ENCODE peak calls at places on chromosomes 2 and 18, in four cellular contexts. One of them, this sample, is unnamed.

GRCh38 chr2:215140166-215140707 is 1.8 kb upstream of the ABCA12 start:
- DNase-seq in HepG2: no peak
- DNase-seq in GM12878: no peak
- DNase-seq in K562: no peak
- DNase-seq in this sample: no peak

GRCh38 chr2:217248312-217248935 is 388.6 kb upstream of the TNP1 start:
- DNase-seq in K562: peak; percentile 10
- DNase-seq in HepG2: no peak
- DNase-seq in GM12878: peak; percentile 7
- DNase-seq in this sample: peak; percentile 14

GRCh38 chr18:44946529-44947113 is 265.9 kb downstream of the SETBP1 start:
- DNase-seq in HepG2: no peak
- DNase-seq in GM12878: no peak
- DNase-seq in K562: no peak
- DNase-seq in this sample: no peak

GRCh38 chr18:9290171-9290570 is 44.4 kb upstream of the TWSG1 start:
- DNase-seq in GM12878: no peak
- DNase-seq in K562: no peak
- DNase-seq in HepG2: no peak
- DNase-seq in this sample: no peak

GRCh38 chr2:17506736-17507616 is 11.3 kb downstream of the RAD51AP2 start:
- DNase-seq in K562: peak; percentile 41
- DNase-seq in GM12878: no peak
- DNase-seq in HepG2: no peak
- DNase-seq in this sample: no peak

GRCh38 chr2:3290655-3291054 is 87.0 kb downstream of the EIPR1 start:
- DNase-seq in HepG2: no peak
- DNase-seq in K562: no peak
- DNase-seq in GM12878: no peak
- DNase-seq in this sample: no peak

GRCh38 chr2:200484934-200485333 is 24.9 kb downstream of the KCTD18 start:
- DNase-seq in GM12878: no peak
- DNase-seq in HepG2: no peak
- DNase-seq in K562: no peak
- DNase-seq in this sample: no peak

GRCh38 chr2:86015699-86016098 is 90.0 kb downstream of the POLR1A start:
- DNase-seq in HepG2: no peak
- DNase-seq in K562: no peak
- DNase-seq in GM12878: no peak
- DNase-seq in this sample: no peak

GRCh38 chr18:37519506-37520135 is 46.0 kb downstream of the CELF4 start:
- DNase-seq in K562: no peak
- DNase-seq in HepG2: no peak
- DNase-seq in GM12878: no peak
- DNase-seq in this sample: no peak

GRCh38 chr2:82395531-82395930 is 2063.5 kb downstream of the SUCLG1 start:
- DNase-seq in HepG2: no peak
- DNase-seq in K562: peak; percentile 5
- DNase-seq in GM12878: no peak
- DNase-seq in this sample: no peak

GRCh38 chr18:37464287-37464686 is 101.3 kb downstream of the CELF4 start:
- DNase-seq in GM12878: no peak
- DNase-seq in HepG2: no peak
- DNase-seq in K562: no peak
- DNase-seq in this sample: no peak

GRCh38 chr2:129297430-129297829 is 682.0 kb upstream of the RAB6C start:
- DNase-seq in K562: peak; percentile 11
- DNase-seq in GM12878: no peak
- DNase-seq in HepG2: no peak
- DNase-seq in this sample: peak; percentile 63

GRCh38 chr2:185291035-185291647 is 447.5 kb upstream of the FSIP2 start:
- DNase-seq in GM12878: no peak
- DNase-seq in HepG2: peak; percentile 64
- DNase-seq in K562: peak; percentile 25
- DNase-seq in this sample: peak; percentile 81

GRCh38 chr2:62410015-62410453 is 96.0 kb downstream of the TMEM17 start:
- DNase-seq in K562: peak; percentile 29
- DNase-seq in HepG2: no peak
- DNase-seq in GM12878: no peak
- DNase-seq in this sample: no peak

GRCh38 chr18:45628979-45629958 is 14.0 kb downstream of the SLC14A2 start:
- DNase-seq in K562: no peak
- DNase-seq in GM12878: no peak
- DNase-seq in HepG2: no peak
- DNase-seq in this sample: no peak

GRCh38 chr2:127651987-127652550 is 6.1 kb downstream of the GPR17 start:
- DNase-seq in HepG2: no peak
- DNase-seq in GM12878: no peak
- DNase-seq in K562: no peak
- DNase-seq in this sample: no peak

GRCh38 chr2:238834982-238835381 is 12.9 kb upstream of the TWIST2 start:
- DNase-seq in HepG2: no peak
- DNase-seq in K562: no peak
- DNase-seq in GM12878: no peak
- DNase-seq in this sample: no peak

GRCh38 chr2:149908731-149909690 is 321.4 kb upstream of the MMADHC start:
- DNase-seq in GM12878: no peak
- DNase-seq in HepG2: no peak
- DNase-seq in K562: no peak
- DNase-seq in this sample: no peak
- TF ChIP-seq ATF3 in GM12878: no peak
- TF ChIP-seq ATF3 in HepG2: no peak
- TF ChIP-seq ATF3 in K562: no peak
- TF ChIP-seq ATF3 in this sample: no peak

DNA sequence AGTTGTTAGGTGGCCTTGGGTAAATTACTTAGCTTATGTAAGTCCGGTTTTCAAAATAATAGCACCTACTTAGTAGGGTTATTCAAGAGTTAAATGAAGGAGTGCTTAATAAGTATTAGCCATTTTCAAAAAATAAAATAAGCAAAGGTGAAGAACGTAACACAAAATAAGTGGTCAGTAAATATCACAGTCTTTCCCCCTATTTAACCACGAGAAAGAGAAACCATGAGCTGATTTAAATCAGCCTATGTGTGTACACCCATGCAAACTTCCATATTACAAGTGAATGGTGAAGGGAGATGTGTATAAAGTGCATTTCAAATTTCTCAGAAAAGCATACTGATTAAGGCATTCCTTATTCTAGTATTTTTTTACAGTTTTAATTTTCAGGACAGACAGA is 2.2 kb downstream of the WIPF1 start:
- DNase-seq in K562: no peak
- DNase-seq in GM12878: no peak
- DNase-seq in HepG2: no peak
- DNase-seq in this sample: no peak
- TF ChIP-seq ESRRA in K562: no peak
- TF ChIP-seq ESRRA in GM12878: no peak
- TF ChIP-seq ESRRA in HepG2: no peak
- TF ChIP-seq ESRRA in this sample: no peak

GRCh38 chr2:167292430-167293171 is 404.3 kb downstream of the XIRP2 start:
- DNase-seq in GM12878: no peak
- DNase-seq in K562: peak; percentile 58
- DNase-seq in HepG2: peak; percentile 64
- DNase-seq in this sample: peak; percentile 95
- TF ChIP-seq CREM in GM12878: no peak
- TF ChIP-seq CREM in K562: no peak
- TF ChIP-seq CREM in HepG2: no peak
- TF ChIP-seq CREM in this sample: peak; percentile 24

GRCh38 chr18:48918660-48919415 is 31.9 kb downstream of the SMAD7 start:
- DNase-seq in HepG2: no peak
- DNase-seq in K562: no peak
- DNase-seq in GM12878: no peak
- DNase-seq in this sample: peak; percentile 1

GRCh38 chr18:48918156-48918555 is 32.6 kb downstream of the SMAD7 start:
- DNase-seq in K562: no peak
- DNase-seq in GM12878: no peak
- DNase-seq in HepG2: no peak
- DNase-seq in this sample: peak; percentile 6

GRCh38 chr18:48919547-48919946 is 31.2 kb downstream of the SMAD7 start:
- DNase-seq in GM12878: no peak
- DNase-seq in HepG2: no peak
- DNase-seq in K562: no peak
- DNase-seq in this sample: no peak

GRCh38 chr18:48915621-48916425 is 34.9 kb downstream of the SMAD7 start:
- DNase-seq in K562: no peak
- DNase-seq in GM12878: no peak
- DNase-seq in HepG2: no peak
- DNase-seq in this sample: no peak

GRCh38 chr18:48917579-48918101 is 33.1 kb downstream of the SMAD7 start:
- DNase-seq in HepG2: no peak
- DNase-seq in K562: no peak
- DNase-seq in GM12878: no peak
- DNase-seq in this sample: peak; percentile 10
- TF ChIP-seq ATF3 in HepG2: no peak
- TF ChIP-seq ATF3 in K562: no peak
- TF ChIP-seq ATF3 in GM12878: no peak
- TF ChIP-seq ATF3 in this sample: no peak

DNA sequence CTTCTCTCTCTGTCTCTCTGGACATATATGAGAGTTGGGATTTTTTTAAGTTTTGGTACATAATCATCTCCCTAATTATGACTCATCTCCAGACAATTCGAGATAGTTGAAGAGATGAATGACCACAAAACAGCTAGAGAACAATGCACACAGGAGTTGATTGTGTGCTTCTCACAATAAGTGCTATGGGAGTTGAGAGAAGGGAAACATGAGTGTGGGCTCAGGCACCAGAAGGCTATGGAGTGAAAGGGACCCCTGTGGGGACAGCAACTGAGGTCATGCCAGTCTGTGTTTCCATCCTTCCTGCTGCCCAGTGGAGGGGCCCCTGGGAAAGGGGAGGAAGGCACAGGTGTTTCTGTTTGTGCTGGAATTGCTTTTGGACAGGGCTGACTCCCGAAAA is 6.5 kb upstream of the YWHAQ start:
- DNase-seq in GM12878: no peak
- DNase-seq in K562: no peak
- DNase-seq in HepG2: peak; percentile 62
- DNase-seq in this sample: no peak
- TF ChIP-seq ESRRA in GM12878: no peak
- TF ChIP-seq ESRRA in K562: no peak
- TF ChIP-seq ESRRA in HepG2: no peak
- TF ChIP-seq ESRRA in this sample: no peak

GRCh38 chr2:148132400-148132799 is 111.5 kb downstream of the MBD5 start:
- DNase-seq in K562: no peak
- DNase-seq in GM12878: no peak
- DNase-seq in HepG2: no peak
- DNase-seq in this sample: no peak

GRCh38 chr2:148135705-148136104 is 114.8 kb downstream of the MBD5 start:
- DNase-seq in K562: no peak
- DNase-seq in HepG2: no peak
- DNase-seq in GM12878: no peak
- DNase-seq in this sample: no peak

GRCh38 chr2:148136441-148136840 is 115.5 kb downstream of the MBD5 start:
- DNase-seq in GM12878: no peak
- DNase-seq in K562: no peak
- DNase-seq in HepG2: no peak
- DNase-seq in this sample: no peak

GRCh38 chr2:148130571-148130970 is 109.7 kb downstream of the MBD5 start:
- DNase-seq in GM12878: no peak
- DNase-seq in HepG2: peak; percentile 34
- DNase-seq in K562: no peak
- DNase-seq in this sample: no peak
- TF ChIP-seq CREM in GM12878: no peak
- TF ChIP-seq CREM in HepG2: no peak
- TF ChIP-seq CREM in K562: no peak
- TF ChIP-seq CREM in this sample: no peak

GRCh38 chr18:62979900-62980299 is 264.6 kb downstream of the PHLPP1 start:
- DNase-seq in K562: no peak
- DNase-seq in GM12878: no peak
- DNase-seq in HepG2: no peak
- DNase-seq in this sample: no peak
- TF ChIP-seq ATF3 in K562: no peak
- TF ChIP-seq ATF3 in GM12878: no peak
- TF ChIP-seq ATF3 in HepG2: no peak
- TF ChIP-seq ATF3 in this sample: no peak

GRCh38 chr2:158998486-158999248 is 30.2 kb downstream of the TANC1 start:
- DNase-seq in HepG2: peak; percentile 86
- DNase-seq in GM12878: no peak
- DNase-seq in K562: no peak
- DNase-seq in this sample: no peak
- TF ChIP-seq ESRRA in HepG2: no peak
- TF ChIP-seq ESRRA in GM12878: no peak
- TF ChIP-seq ESRRA in K562: no peak
- TF ChIP-seq ESRRA in this sample: no peak

DNA sequence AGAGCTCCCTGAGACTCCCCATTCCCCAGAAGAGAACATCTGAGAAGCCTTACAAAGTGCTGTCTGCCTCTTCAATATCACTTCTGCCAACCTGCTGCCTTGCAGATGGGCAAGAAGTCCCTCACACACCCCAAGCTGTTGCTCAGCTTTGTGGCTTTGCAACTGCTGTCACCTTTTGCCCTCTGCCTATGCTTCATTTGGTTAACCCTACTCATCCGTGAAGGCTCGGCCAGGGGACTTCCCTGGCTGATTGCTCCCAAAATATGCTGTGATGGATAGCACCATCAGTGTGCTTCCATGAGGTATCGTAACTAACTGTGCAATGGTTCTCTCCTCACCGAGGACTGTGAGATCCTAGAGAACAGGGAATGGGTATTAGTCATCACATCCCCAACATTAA is 88.9 kb upstream of the CYP1B1 start:
- DNase-seq in GM12878: peak; percentile 56
- DNase-seq in K562: no peak
- DNase-seq in HepG2: no peak
- DNase-seq in this sample: no peak
- TF ChIP-seq CREM in GM12878: peak; percentile 13
- TF ChIP-seq CREM in K562: no peak
- TF ChIP-seq CREM in HepG2: no peak
- TF ChIP-seq CREM in this sample: no peak

GRCh38 chr18:61551586-61551985 is 218.4 kb downstream of the CDH20 start:
- DNase-seq in GM12878: peak; percentile 7
- DNase-seq in K562: peak; percentile 47
- DNase-seq in HepG2: peak; percentile 46
- DNase-seq in this sample: no peak
- TF ChIP-seq ATF3 in GM12878: no peak
- TF ChIP-seq ATF3 in K562: no peak
- TF ChIP-seq ATF3 in HepG2: no peak
- TF ChIP-seq ATF3 in this sample: no peak

This sample was measured in WTC11.